ENCODE peak calls at places on chromosomes 3 and 15, in six cellular contexts. I is neural crest cell, O is hippocampal formation, L is H1, D is natural killer cell, S is T-helper 2 cell. R is an unnamed sample.

GRCh38 chr3:33808559-33808958 is 10.1 kb downstream of the PDCD6IP start:
- DNase-seq in S (no peak), I (no peak), D (no peak), O (no peak), L (no peak), R (no peak)

GRCh38 chr15:24886538-24886937 is 68.2 kb upstream of the SNRPN start:
- DNase-seq in L (no peak), O (no peak), D (no peak), S (no peak), I (no peak), R (no peak)

GRCh38 chr3:126344380-126345041 is 12.7 kb downstream of the KLF15 start:
- DNase-seq in L (no peak), D (peak), S (no peak), I (no peak), O (no peak), R (no peak)

GRCh38 chr15:38868326-38869114 is 303.9 kb upstream of the RASGRP1 start:
- DNase-seq in L (no peak), O (no peak), I (no peak), D (no peak), S (no peak), R (no peak)

GRCh38 chr3:76585794-76586392 is 454.0 kb upstream of the ROBO2 start:
- DNase-seq in D (no peak), I (no peak), S (no peak), L (no peak), O (no peak), R (peak)

GRCh38 chr3:147661916-147662315 is 252.8 kb downstream of the ZIC1 start:
- DNase-seq in L (no peak), O (no peak), D (no peak), I (no peak), S (no peak), R (no peak)

GRCh38 chr3:20043398-20043797 is 3.2 kb downstream of the KAT2B start:
- DNase-seq in S (peak), I (no peak), D (peak), L (no peak), O (peak), R (no peak)

GRCh38 chr3:127590282-127590592 is 296 bp downstream of the TPRA1 start:
- DNase-seq in D (no peak), S (no peak), O (no peak), L (no peak), I (peak), R (no peak)

GRCh38 chr3:41364736-41365135 is 165.4 kb downstream of the CTNNB1 start:
- DNase-seq in L (no peak), O (no peak), I (no peak), D (no peak), S (no peak), R (no peak)

GRCh38 chr15:83278191-83278590 is 6.3 kb downstream of the BNC1 start:
- DNase-seq in I (no peak), O (no peak), S (no peak), D (no peak), L (no peak), R (no peak)

GRCh38 chr3:98039322-98040024 is 4.4 kb upstream of the GABRR3 start:
- DNase-seq in O (peak), D (peak), L (peak), S (peak), I (peak), R (peak)

GRCh38 chr3:101518421-101518871 is 5.4 kb upstream of the SENP7 start:
- DNase-seq in I (no peak), S (peak), L (no peak), D (no peak), O (no peak), R (no peak)

GRCh38 chr15:32774022-32774421 is 56.2 kb downstream of the GREM1 start:
- DNase-seq in O (no peak), L (no peak), S (no peak), D (no peak), I (no peak), R (no peak)

GRCh38 chr3:72444642-72445223 is 403.5 kb downstream of the SHQ1 start:
- DNase-seq in D (no peak), S (peak), I (no peak), L (no peak), O (no peak), R (no peak)

GRCh38 chr15:98580577-98580976 is 67.8 kb upstream of the IGF1R start:
- DNase-seq in S (no peak), O (no peak), L (no peak), I (no peak), D (no peak), R (no peak)

GRCh38 chr3:46851364-46852328 is 11.6 kb downstream of the MYL3 start:
- DNase-seq in L (no peak), O (no peak), S (no peak), D (no peak), I (no peak), R (no peak)

GRCh38 chr15:81475471-81475870 is 101.5 kb upstream of the TMC3 start:
- DNase-seq in I (no peak), D (no peak), S (no peak), O (no peak), L (no peak), R (no peak)

GRCh38 chr15:90327313-90327712 is 24.8 kb upstream of the ZNF774 start:
- DNase-seq in I (no peak), L (no peak), O (no peak), D (no peak), S (no peak), R (no peak)

GRCh38 chr15:52680756-52681155 is 1.6 kb upstream of the ATOSA start:
- DNase-seq in D (no peak), I (no peak), L (no peak), S (no peak), O (no peak), R (no peak)

GRCh38 chr3:71926242-71926560 is 141.3 kb upstream of the PROK2 start:
- DNase-seq in O (no peak), D (no peak), I (no peak), L (peak), S (no peak), R (peak)

GRCh38 chr3:146594843-146595482 is 10.2 kb downstream of the PLSCR5 start:
- DNase-seq in D (no peak), S (no peak), L (no peak), O (no peak), I (no peak), R (no peak)

GRCh38 chr3:57637391-57637790 is 40.2 kb upstream of the ARF4 start:
- DNase-seq in I (no peak), S (no peak), D (no peak), O (no peak), L (no peak), R (no peak)

GRCh38 chr3:133525435-133525834 is 48.1 kb upstream of the CDV3 start:
- DNase-seq in I (no peak), O (no peak), L (no peak), D (no peak), S (no peak), R (no peak)

GRCh38 chr3:40088527-40089170 is 220.9 kb upstream of the EIF1B start:
- DNase-seq in L (no peak), S (no peak), I (no peak), O (no peak), D (no peak), R (no peak)

GRCh38 chr15:47750030-47750739 is 32.9 kb downstream of the SEMA6D start:
- DNase-seq in S (no peak), L (no peak), I (no peak), D (no peak), O (no peak), R (no peak)

GRCh38 chr3:153284282-153284938 is 122.4 kb downstream of the RAP2B start:
- DNase-seq in I (no peak), D (no peak), O (peak), L (no peak), S (peak), R (no peak)

GRCh38 chr15:97909291-97909891 is 51.1 kb upstream of the ARRDC4 start:
- DNase-seq in O (peak), I (peak), L (peak), D (peak), S (no peak), R (peak)

GRCh38 chr3:152696962-152697361 is 138.0 kb upstream of the P2RY1 start:
- DNase-seq in L (no peak), D (no peak), I (no peak), O (no peak), S (no peak), R (no peak)

GRCh38 chr3:129428020-129428381 is 435 bp downstream of the EFCAB12 start:
- DNase-seq in O (no peak), L (no peak), S (no peak), D (no peak), I (no peak), R (no peak)

GRCh38 chr15:100667405-100668320 is 65.3 kb downstream of the ASB7 start:
- DNase-seq in I (no peak), S (no peak), L (no peak), O (no peak), D (no peak), R (no peak)